ENCODE peak calls at places on chromosomes 11 and 22, in seven cellular contexts. J is HFFc6, A is coronary artery, P is substantia nigra, V is NCI-H1417, B is GF-D8, M is NCI-H774. U is an unnamed sample.
A peak's percentile ranks its signal among the peaks of the same experiment; 100 is the strongest.

GRCh38 chr11:62508336-62509058 is 38.1 kb downstream of the AHNAK start:
- DNase-seq in J (peak; percentile 32), A (peak; percentile 92), P (peak; percentile 81), V (peak; percentile 38), B (no peak), M (peak; percentile 41), U (peak; percentile 89)

GRCh38 chr11:116217006-116217405 is 555.8 kb downstream of the BUD13 start:
- DNase-seq in J (no peak), A (no peak), P (peak; percentile 56), V (peak; percentile 17), B (no peak), M (no peak), U (no peak)

GRCh38 chr11:4680341-4680740 is 17.3 kb downstream of the OR51E2 start:
- DNase-seq in J (no peak), A (no peak), P (no peak), V (peak; percentile 62), B (no peak), M (peak; percentile 56), U (no peak)

GRCh38 chr22:43587574-43587973 is 175.8 kb downstream of the MPPED1 start:
- DNase-seq in J (no peak), A (no peak), P (no peak), V (no peak), B (no peak), M (no peak), U (no peak)

GRCh38 chr11:118572075-118572913 is at the start of gene ARCN1:
- DNase-seq in J (peak; percentile 42), A (peak; percentile 92), P (peak; percentile 83), V (peak; percentile 89), B (peak; percentile 85), M (peak; percentile 72), U (peak; percentile 92)

GRCh38 chr11:27806122-27806521 is 105.9 kb upstream of the BDNF start:
- DNase-seq in J (no peak), A (no peak), P (no peak), V (no peak), B (no peak), M (no peak), U (no peak)

GRCh38 chr11:16782226-16782919 is 43.9 kb downstream of the C11orf58 start:
- DNase-seq in J (no peak), A (no peak), P (no peak), V (no peak), B (no peak), M (no peak), U (no peak)

GRCh38 chr11:898540-899190 is 11.9 kb downstream of the CHID1 start:
- DNase-seq in J (no peak), A (no peak), P (peak; percentile 72), V (no peak), B (no peak), M (no peak), U (no peak)

GRCh38 chr11:126607776-126608625 is 252.5 kb downstream of the ST3GAL4 start:
- DNase-seq in J (no peak), A (no peak), P (no peak), V (peak; percentile 89), B (no peak), M (no peak), U (no peak)

GRCh38 chr11:35007277-35007676 is 90.9 kb downstream of the PDHX start:
- DNase-seq in J (no peak), A (no peak), P (no peak), V (no peak), B (no peak), M (no peak), U (no peak)

GRCh38 chr11:30991376-30991775 is 378.2 kb downstream of the DCDC1 start:
- DNase-seq in J (no peak), A (no peak), P (no peak), V (no peak), B (no peak), M (no peak), U (no peak)

GRCh38 chr11:44950036-44950624 is 553 bp downstream of the TP53I11 start:
- DNase-seq in J (no peak), A (no peak), P (peak; percentile 47), V (peak; percentile 77), B (no peak), M (peak; percentile 5), U (no peak)

GRCh38 chr22:37082251-37082650 is 27.3 kb downstream of the TMPRSS6 start:
- DNase-seq in J (no peak), A (no peak), P (no peak), V (no peak), B (no peak), M (no peak), U (no peak)

GRCh38 chr11:266676-267439 is 11.3 kb upstream of the NLRP6 start:
- DNase-seq in J (no peak), A (no peak), P (no peak), V (no peak), B (no peak), M (no peak), U (no peak)

GRCh38 chr22:17172172-17172833 is 13.2 kb upstream of the HDHD5 start:
- DNase-seq in J (no peak), A (no peak), P (peak; percentile 77), V (no peak), B (no peak), M (no peak), U (no peak)

GRCh38 chr11:75925785-75926164 is 110.8 kb downstream of the UVRAG start:
- DNase-seq in J (no peak), A (no peak), P (no peak), V (no peak), B (no peak), M (no peak), U (no peak)

GRCh38 chr11:131759140-131759539 is 388.7 kb downstream of the NTM start:
- DNase-seq in J (no peak), A (no peak), P (no peak), V (no peak), B (no peak), M (no peak), U (no peak)

GRCh38 chr11:29490951-29491350 is 525.9 kb downstream of the KCNA4 start:
- DNase-seq in J (no peak), A (no peak), P (no peak), V (no peak), B (no peak), M (no peak), U (no peak)

GRCh38 chr11:44110231-44110679 is 14.8 kb downstream of the EXT2 start:
- DNase-seq in J (peak; percentile 12), A (no peak), P (peak; percentile 31), V (peak; percentile 31), B (no peak), M (peak; percentile 14), U (no peak)

GRCh38 chr11:31810779-31811647 is at the start of gene PAX6:
- DNase-seq in J (no peak), A (no peak), P (peak; percentile 89), V (peak; percentile 94), B (peak; percentile 92), M (peak; percentile 95), U (no peak)

GRCh38 chr22:43861529-43861928 is 784 bp downstream of the SULT4A1 start:
- DNase-seq in J (no peak), A (no peak), P (no peak), V (peak; percentile 10), B (no peak), M (no peak), U (no peak)

GRCh38 chr22:43346521-43346929 is 3.4 kb upstream of the SCUBE1 start:
- DNase-seq in J (no peak), A (no peak), P (peak; percentile 36), V (peak; percentile 42), B (peak; percentile 60), M (no peak), U (no peak)